ENCODE peak calls at places on chromosomes 4 and X, in eight cellular contexts. F is natural killer cell treated with Interleukin-12 subunit alpha and Interleukin-12 subunit beta and Interleukin-15 and Interleukin-18, amount 100 ng/mL, for 72 hours; G is activated T-cell treated with anti-CD3 and anti-CD28 coated beads for 1 hour; X is omental fat pad; R is heart right ventricle; W is dorsolateral prefrontal cortex; D is bronchial epithelial cell; H is stimulated activated CD4-positive, alpha-beta T cell treated with anti-CD3 and anti-CD28 coated beads, Interleukin-4, amount 100 ng/mL, for 48 hours. B is an unnamed sample.

GRCh38 chr4:148284526-148285193 is 157.6 kb downstream of the NR3C2 start:
- DNase-seq in R (no peak), G (no peak), W (no peak), H (no peak), F (no peak), D (peak; percentile 1), X (no peak), B (no peak)

GRCh38 chr4:81469774-81470455 is 1.8 kb downstream of the RASGEF1B start:
- DNase-seq in R (no peak), D (no peak), F (no peak), W (no peak), H (no peak), G (no peak), X (no peak), B (no peak)

GRCh38 chr4:82467442-82467841 is 37.1 kb downstream of the ENOPH1 start:
- DNase-seq in H (no peak), W (no peak), F (no peak), G (no peak), D (no peak), X (no peak), R (no peak), B (no peak)

GRCh38 chr4:136032391-136032790 is 1499.9 kb downstream of the PCDH18 start:
- DNase-seq in F (no peak), W (no peak), X (no peak), D (no peak), G (no peak), R (no peak), H (no peak), B (no peak)

GRCh38 chrX:17160971-17161370 is 214.0 kb upstream of the NHS start:
- DNase-seq in F (no peak), H (no peak), G (no peak), R (no peak), D (no peak), X (no peak), W (no peak), B (no peak)

GRCh38 chr4:140668111-140668510 is 88.1 kb downstream of the TBC1D9 start:
- DNase-seq in F (no peak), H (no peak), D (no peak), R (no peak), X (no peak), G (no peak), W (no peak), B (no peak)

GRCh38 chr4:88991746-88992145 is 65.2 kb downstream of the FAM13A start:
- DNase-seq in W (no peak), H (no peak), D (peak; percentile 88), X (no peak), F (no peak), R (no peak), G (no peak), B (no peak)

GRCh38 chr4:11230888-11231287 is 197.8 kb downstream of the HS3ST1 start:
- DNase-seq in G (no peak), D (no peak), W (no peak), H (no peak), R (no peak), X (no peak), F (no peak), B (no peak)

GRCh38 chr4:1778642-1779392 is 14.3 kb upstream of the FGFR3 start:
- DNase-seq in X (no peak), R (no peak), W (no peak), F (no peak), H (no peak), G (no peak), D (no peak), B (no peak)

GRCh38 chr4:65416875-65417274 is 253.4 kb downstream of the EPHA5 start:
- DNase-seq in G (no peak), R (peak; percentile 31), X (no peak), H (no peak), F (no peak), D (no peak), W (no peak), B (no peak)

GRCh38 chrX:31271615-31272471 is 200.0 kb upstream of the FTHL17 start:
- DNase-seq in R (no peak), D (peak; percentile 66), G (no peak), X (no peak), F (no peak), H (no peak), W (no peak), B (no peak)

GRCh38 chr4:47032405-47033106 is 1.2 kb downstream of the GABRB1 start:
- DNase-seq in D (peak; percentile 23), X (peak; percentile 22), H (peak; percentile 40), F (peak; percentile 73), R (peak; percentile 60), W (peak; percentile 83), G (no peak), B (no peak)

GRCh38 chrX:53616921-53617320 is 69.6 kb downstream of the HUWE1 start:
- DNase-seq in F (no peak), R (no peak), X (no peak), D (no peak), W (no peak), H (no peak), G (no peak), B (no peak)

GRCh38 chr4:108140328-108140727 is 28.4 kb downstream of the LEF1 start:
- DNase-seq in F (no peak), R (no peak), X (no peak), W (no peak), H (no peak), G (no peak), D (no peak), B (no peak)

GRCh38 chr4:4780634-4781287 is 78.7 kb upstream of the MSX1 start:
- DNase-seq in R (no peak), F (no peak), W (no peak), X (no peak), G (no peak), H (no peak), D (peak; percentile 74), B (no peak)

B was measured in CD14-positive monocyte.